ENCODE peak calls at places on chromosomes 2 and 18, in four cellular contexts. N is tibial artery, F is hepatocyte, D is heart right ventricle. Z is an unnamed sample.

GRCh38 chr2:38187416-38188127 is 111.6 kb upstream of the CYP1B1 start:
- DNase-seq in F (peak; percentile 75), N (peak; percentile 91), D (peak; percentile 49), Z (no peak)

GRCh38 chr2:239151201-239152131 is 249.4 kb downstream of the HDAC4 start:
- DNase-seq in N (peak; percentile 76), F (no peak), D (no peak), Z (no peak)

GRCh38 chr2:19899853-19900525 is 1.8 kb downstream of the TTC32 start:
- DNase-seq in F (no peak), D (no peak), N (no peak), Z (no peak)

GRCh38 chr2:215920244-215921100 is 92.9 kb downstream of the MREG start:
- DNase-seq in D (peak; percentile 32), N (peak; percentile 64), F (peak; percentile 83), Z (no peak)

GRCh38 chr2:219099319-219099718 is 38.6 kb upstream of the IHH start:
- DNase-seq in D (no peak), N (no peak), F (no peak), Z (no peak)

GRCh38 chr2:48508461-48509124 is 21.4 kb upstream of the STON1 start:
- DNase-seq in F (peak; percentile 54), D (no peak), N (no peak), Z (no peak)

GRCh38 chr2:66691199-66691975 is 256.5 kb downstream of the MEIS1 start:
- DNase-seq in F (no peak), N (no peak), D (no peak), Z (no peak)

GRCh38 chr18:77015176-77015575 is 117.4 kb downstream of the MBP start:
- DNase-seq in F (no peak), D (no peak), N (no peak), Z (no peak)

GRCh38 chr2:118065927-118066326 is 22.3 kb upstream of the INSIG2 start:
- DNase-seq in D (no peak), F (no peak), N (no peak), Z (no peak)

GRCh38 chr2:212245868-212246267 is 292.7 kb downstream of the ERBB4 start:
- DNase-seq in D (no peak), N (no peak), F (no peak), Z (no peak)

GRCh38 chr2:235268535-235268934 is 225.3 kb upstream of the AGAP1 start:
- DNase-seq in F (no peak), N (no peak), D (no peak), Z (no peak)

GRCh38 chr18:13112982-13113381 is 105.6 kb upstream of the LDLRAD4 start:
- DNase-seq in N (no peak), D (peak; percentile 77), F (peak; percentile 81), Z (no peak)

GRCh38 chr2:231665208-231665921 is 43.0 kb upstream of the PTMA start:
- DNase-seq in F (no peak), N (no peak), D (no peak), Z (no peak)

GRCh38 chr2:61426267-61426897 is 44.5 kb downstream of the USP34 start:
- DNase-seq in N (no peak), F (peak; percentile 39), D (no peak), Z (peak; percentile 12)

GRCh38 chr2:69639246-69639645 is 4.3 kb downstream of the AAK1 start:
- DNase-seq in D (no peak), N (no peak), F (no peak), Z (no peak)

GRCh38 chr2:111046670-111047069 is 74.0 kb upstream of the BCL2L11 start:
- DNase-seq in D (no peak), N (no peak), F (no peak), Z (no peak)

GRCh38 chr2:164903944-164904343 is 51.4 kb downstream of the SLC38A11 start:
- DNase-seq in D (no peak), F (no peak), N (no peak), Z (no peak)

GRCh38 chr2:19667085-19667484 is 234.7 kb downstream of the TTC32 start:
- DNase-seq in D (no peak), F (no peak), N (no peak), Z (no peak)

GRCh38 chr2:168712053-168712452 is 90.4 kb upstream of the NOSTRIN start:
- DNase-seq in D (no peak), F (no peak), N (no peak), Z (no peak)

GRCh38 chr2:204901591-204901990 is 356.3 kb downstream of the PARD3B start:
- DNase-seq in D (no peak), N (no peak), F (no peak), Z (no peak)

GRCh38 chr2:206287197-206287596 is 12.7 kb downstream of the ZDBF2 start:
- DNase-seq in N (no peak), F (no peak), D (no peak), Z (no peak)

GRCh38 chr2:240662681-240663080 is 20.0 kb downstream of the AQP12B start:
- DNase-seq in N (no peak), D (no peak), F (no peak), Z (no peak)

GRCh38 chr2:51782874-51783765 is 751.2 kb upstream of the NRXN1 start:
- DNase-seq in D (no peak), N (no peak), F (peak; percentile 17), Z (no peak)

GRCh38 chr2:197675711-197676188 is 363 bp upstream of the RFTN2 start:
- DNase-seq in N (peak; percentile 29), F (peak; percentile 41), D (no peak), Z (no peak)

GRCh38 chr2:106547104-106547503 is 59.9 kb downstream of the CD8B2 start:
- DNase-seq in D (peak; percentile 30), F (no peak), N (no peak), Z (no peak)

GRCh38 chr2:54801422-54801821 is 78.0 kb downstream of the EML6 start:
- DNase-seq in F (no peak), N (no peak), D (no peak), Z (no peak)
- H3K9me3 ChIP-seq in F (no peaks in the 10 kb centered on the region), N (no peaks in the 10 kb centered on the region), D (peaks cover 7% of the 10 kb centered on the region), Z (no peaks in the 10 kb centered on the region)

GRCh38 chr2:53880756-53881155 is 21.0 kb upstream of the GPR75 start:
- DNase-seq in F (no peak), N (no peak), D (no peak), Z (no peak)
- H3K36me3 ChIP-seq in F (peaks cover 8% of the 10 kb centered on the region), N (peaks cover 82% of the 10 kb centered on the region), D (no peaks in the 10 kb centered on the region), Z (peaks cover 96% of the 10 kb centered on the region)

GRCh38 chr2:128178144-128178649 is 87.2 kb downstream of the UGGT1 start:
- DNase-seq in N (no peak), F (no peak), D (no peak), Z (no peak)
- TF ChIP-seq CTCF in N (no peak), F (no peak), D (no peak), Z (no peak)

GRCh38 chr2:50720695-50721314 is 311.1 kb downstream of the NRXN1 start:
- DNase-seq in N (no peak), D (no peak), F (no peak), Z (no peak)
- H3K9me3 ChIP-seq in N (no peaks in the 10 kb centered on the region), D (no peaks in the 10 kb centered on the region), F (no peaks in the 10 kb centered on the region), Z (no peaks in the 10 kb centered on the region)

DNA sequence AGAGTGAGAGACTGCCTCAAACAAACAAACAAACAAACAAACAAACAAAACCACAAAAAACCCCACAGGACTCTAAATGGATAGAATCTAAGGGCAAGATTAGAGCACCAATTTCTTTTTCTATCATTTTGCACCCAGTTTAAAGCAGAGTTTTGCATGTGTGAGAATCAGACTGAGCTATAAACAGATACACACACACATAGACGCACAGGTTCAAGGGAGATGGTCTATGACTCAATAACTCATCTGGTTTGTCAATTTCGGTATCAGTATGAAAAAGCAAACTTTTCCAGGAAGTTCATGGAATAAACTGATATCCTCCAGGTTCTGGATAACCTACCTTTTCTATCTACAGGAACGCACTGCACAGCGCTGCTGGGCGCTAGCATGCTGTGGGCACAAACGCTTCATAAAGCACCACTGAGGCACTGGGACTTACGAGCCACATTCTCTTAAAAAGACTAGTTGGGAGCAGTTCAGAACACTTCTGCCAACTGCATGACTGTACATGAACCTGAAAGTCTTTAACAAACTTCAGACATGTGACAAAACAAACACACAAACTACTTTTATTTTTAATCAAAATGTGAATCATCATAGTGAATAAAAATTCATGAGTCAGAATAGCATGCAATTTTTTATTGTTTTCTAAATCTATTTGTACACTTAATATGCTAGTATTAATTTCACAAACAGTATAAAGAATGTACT is 46.6 kb downstream of the ID2 start:
- DNase-seq in F (no peak), D (no peak), N (no peak), Z (no peak)
- H3K36me3 ChIP-seq in F (no peaks in the 10 kb centered on the region), D (no peaks in the 10 kb centered on the region), N (peaks cover 68% of the 10 kb centered on the region), Z (no peaks in the 10 kb centered on the region)

GRCh38 chr18:3455090-3455640 is 5.2 kb downstream of the TGIF1 start:
- DNase-seq in D (no peak), F (no peak), N (no peak), Z (no peak)
- TF ChIP-seq CTCF in D (no peak), F (no peak), N (no peak), Z (no peak)

DNA sequence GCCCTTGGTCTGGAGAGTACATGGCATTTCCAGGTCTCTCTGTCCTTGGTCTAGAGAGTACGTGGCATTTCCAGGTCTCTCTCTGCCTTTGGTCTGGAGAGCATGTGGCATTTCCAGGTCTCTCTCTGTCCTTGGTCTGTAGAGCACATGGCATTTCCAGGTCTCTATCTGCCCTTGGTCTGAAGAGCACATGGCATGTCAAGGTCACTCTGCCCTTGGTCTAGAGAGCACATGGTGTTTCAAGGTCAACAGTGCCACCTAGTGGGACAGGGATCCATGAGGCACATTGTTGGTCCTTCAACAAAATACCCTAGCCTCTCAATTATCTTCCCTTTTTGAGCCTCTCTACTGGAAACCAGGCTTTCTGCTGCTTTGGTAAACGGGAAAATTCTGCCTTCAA is 250.2 kb downstream of the OTX1 start:
- DNase-seq in D (no peak), N (no peak), F (no peak), Z (no peak)
- H3K9me3 ChIP-seq in D (peaks cover 81% of the 10 kb centered on the region), N (peaks cover 81% of the 10 kb centered on the region), F (peaks cover 14% of the 10 kb centered on the region), Z (peaks cover 62% of the 10 kb centered on the region)

DNA sequence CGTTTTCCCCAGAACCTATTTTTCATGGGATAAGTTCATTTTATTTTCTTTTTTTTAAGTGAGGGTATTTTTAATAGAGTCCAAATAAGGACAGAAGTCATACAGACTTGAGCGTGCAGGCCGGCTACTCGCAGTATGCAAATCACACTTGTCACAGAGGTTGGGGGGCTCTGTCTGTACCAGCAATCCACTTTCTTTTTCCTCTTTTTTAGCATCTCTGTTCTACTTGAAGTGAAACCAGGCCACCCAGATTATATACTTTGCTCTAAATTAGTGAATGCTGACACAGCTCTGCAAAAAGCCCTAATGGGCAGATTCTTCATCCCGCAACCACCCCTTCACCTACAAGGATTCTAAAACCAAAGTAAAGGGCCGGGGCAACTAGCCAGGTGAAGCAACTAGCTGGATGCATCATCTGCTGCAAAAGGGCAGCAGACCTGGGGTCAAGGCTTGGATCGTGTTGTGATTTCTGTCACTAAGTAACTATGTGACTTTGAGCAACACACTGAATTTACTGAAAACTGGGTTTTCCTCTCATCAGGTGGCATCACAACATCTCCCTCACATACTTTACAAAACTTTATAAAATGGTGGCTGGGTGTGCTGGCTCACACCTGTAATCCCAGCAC is 18.4 kb downstream of the KDSR start:
- DNase-seq in F (no peak), D (no peak), N (no peak), Z (no peak)
- H3K36me3 ChIP-seq in F (no peaks in the 10 kb centered on the region), D (no peaks in the 10 kb centered on the region), N (peaks cover 99% of the 10 kb centered on the region), Z (peaks cover 92% of the 10 kb centered on the region)

GRCh38 chr2:53028746-53029423 is 738.7 kb upstream of the CHAC2 start:
- DNase-seq in F (no peak), N (no peak), D (no peak), Z (no peak)
- TF ChIP-seq CTCF in F (no peak), N (no peak), D (no peak), Z (no peak)